ENCODE peak calls at places on chromosomes 3 and 15, in ten cellular contexts. J, I, K, P, S, R, M, Y, T and N are unnamed samples.

GRCh38 chr15:39124155-39124924 is 456.5 kb upstream of the THBS1 start:
- DNase-seq in M (no peak), I (peak), T (no peak), J (no peak), Y (no peak), S (no peak), P (peak), K (no peak), R (peak), N (peak)

GRCh38 chr15:42106278-42106677 is 11.9 kb upstream of the PLA2G4D start:
- DNase-seq in P (no peak), M (no peak), Y (no peak), R (no peak), J (no peak), S (no peak), K (no peak), I (no peak), T (no peak), N (no peak)

GRCh38 chr3:87766736-87767135 is 292.1 kb downstream of the CGGBP1 start:
- DNase-seq in J (no peak), K (no peak), Y (no peak), P (no peak), I (no peak), M (peak), S (no peak), T (no peak), R (no peak), N (no peak)

GRCh38 chr3:66442254-66443249 is 58.3 kb downstream of the LRIG1 start:
- DNase-seq in J (no peak), R (peak), K (no peak), Y (no peak), P (peak), S (no peak), M (peak), I (peak), T (no peak), N (peak)

GRCh38 chr3:128374746-128375445 is 91.8 kb downstream of the DNAJB8 start:
- DNase-seq in I (no peak), T (no peak), K (no peak), S (no peak), Y (no peak), J (no peak), P (no peak), R (no peak), M (no peak), N (no peak)

GRCh38 chr3:111725706-111726105 is 130.6 kb upstream of the ZBED2 start:
- DNase-seq in P (no peak), I (no peak), K (no peak), R (peak), J (no peak), M (no peak), T (no peak), S (no peak), Y (no peak), N (peak)

GRCh38 chr3:18445421-18446066 is 20.4 kb upstream of the SATB1 start:
- DNase-seq in T (no peak), I (no peak), K (no peak), J (no peak), R (no peak), Y (peak), S (no peak), P (no peak), M (peak), N (no peak)

GRCh38 chr15:41992151-41992802 is 19.9 kb upstream of the EHD4 start:
- DNase-seq in I (no peak), J (no peak), P (no peak), S (no peak), T (no peak), R (no peak), K (no peak), M (no peak), Y (peak), N (no peak)

GRCh38 chr15:32643907-32644445 is 2.5 kb downstream of the SCG5 start:
- DNase-seq in S (no peak), I (peak), K (no peak), R (no peak), Y (no peak), T (no peak), P (peak), J (no peak), M (no peak), N (no peak)